ENCODE peak calls at places on chromosomes 11 and 22, in six cellular contexts. One of them, this sample, is unnamed.

GRCh38 chr22:37777122-37777687 is 30.5 kb upstream of the GCAT start:
- DNase-seq in suprapubic skin: no peak
- DNase-seq in uterus: peak; percentile 56
- DNase-seq in GM23338: peak; percentile 35
- DNase-seq in mucosa of descending colon: peak; percentile 70
- DNase-seq in Caco-2: peak; percentile 58
- DNase-seq in this sample: peak; percentile 81

GRCh38 chr22:49966716-49967332 is 6.3 kb downstream of the PIM3 start:
- DNase-seq in suprapubic skin: peak; percentile 83
- DNase-seq in uterus: peak; percentile 57
- DNase-seq in GM23338: no peak
- DNase-seq in mucosa of descending colon: peak; percentile 30
- DNase-seq in Caco-2: no peak
- DNase-seq in this sample: peak; percentile 31

GRCh38 chr11:17606206-17607082 is 59.4 kb downstream of the OTOG start:
- DNase-seq in suprapubic skin: no peak
- DNase-seq in uterus: no peak
- DNase-seq in GM23338: no peak
- DNase-seq in mucosa of descending colon: no peak
- DNase-seq in Caco-2: no peak
- DNase-seq in this sample: no peak

GRCh38 chr11:20161230-20161918 is 1.1 kb upstream of the DBX1 start:
- DNase-seq in suprapubic skin: no peak
- DNase-seq in uterus: no peak
- DNase-seq in GM23338: peak; percentile 89
- DNase-seq in mucosa of descending colon: no peak
- DNase-seq in Caco-2: no peak
- DNase-seq in this sample: no peak

GRCh38 chr11:1060885-1061616 is 13.6 kb upstream of the MUC2 start:
- DNase-seq in suprapubic skin: no peak
- DNase-seq in uterus: no peak
- DNase-seq in GM23338: no peak
- DNase-seq in mucosa of descending colon: peak; percentile 91
- DNase-seq in Caco-2: no peak
- DNase-seq in this sample: peak; percentile 93

GRCh38 chr11:78742430-78742829 is 167.8 kb upstream of the NARS2 start:
- DNase-seq in suprapubic skin: no peak
- DNase-seq in uterus: no peak
- DNase-seq in GM23338: no peak
- DNase-seq in mucosa of descending colon: peak; percentile 91
- DNase-seq in Caco-2: no peak
- DNase-seq in this sample: peak; percentile 89

GRCh38 chr11:65226103-65226442 is 35.7 kb upstream of the POLA2 start:
- DNase-seq in suprapubic skin: no peak
- DNase-seq in uterus: no peak
- DNase-seq in GM23338: no peak
- DNase-seq in mucosa of descending colon: no peak
- DNase-seq in Caco-2: no peak
- DNase-seq in this sample: no peak

GRCh38 chr11:81036168-81036870 is 1595.5 kb upstream of the TENM4 start:
- DNase-seq in suprapubic skin: no peak
- DNase-seq in uterus: no peak
- DNase-seq in GM23338: no peak
- DNase-seq in mucosa of descending colon: no peak
- DNase-seq in Caco-2: peak; percentile 32
- DNase-seq in this sample: no peak

GRCh38 chr11:35155677-35156076 is 16.7 kb downstream of the CD44 start:
- DNase-seq in suprapubic skin: no peak
- DNase-seq in uterus: no peak
- DNase-seq in GM23338: no peak
- DNase-seq in mucosa of descending colon: no peak
- DNase-seq in Caco-2: no peak
- DNase-seq in this sample: no peak

GRCh38 chr11:35159111-35159510 is 20.1 kb downstream of the CD44 start:
- DNase-seq in suprapubic skin: no peak
- DNase-seq in uterus: no peak
- DNase-seq in GM23338: no peak
- DNase-seq in mucosa of descending colon: no peak
- DNase-seq in Caco-2: no peak
- DNase-seq in this sample: no peak

GRCh38 chr11:35158371-35159081 is 19.6 kb downstream of the CD44 start:
- DNase-seq in suprapubic skin: peak; percentile 80
- DNase-seq in uterus: peak; percentile 46
- DNase-seq in GM23338: no peak
- DNase-seq in mucosa of descending colon: peak; percentile 55
- DNase-seq in Caco-2: no peak
- DNase-seq in this sample: peak; percentile 61

GRCh38 chr11:35160248-35160820 is 21.4 kb downstream of the CD44 start:
- DNase-seq in suprapubic skin: no peak
- DNase-seq in uterus: no peak
- DNase-seq in GM23338: no peak
- DNase-seq in mucosa of descending colon: no peak
- DNase-seq in Caco-2: no peak
- DNase-seq in this sample: no peak

GRCh38 chr11:35157814-35158213 is 18.8 kb downstream of the CD44 start:
- DNase-seq in suprapubic skin: no peak
- DNase-seq in uterus: no peak
- DNase-seq in GM23338: no peak
- DNase-seq in mucosa of descending colon: no peak
- DNase-seq in Caco-2: no peak
- DNase-seq in this sample: no peak
- H3K4me1 ChIP-seq in suprapubic skin: peaks cover 100% of the 10 kb centered on the region
- H3K4me1 ChIP-seq in uterus: peaks cover 8% of the 10 kb centered on the region
- H3K4me1 ChIP-seq in GM23338: peaks cover 15% of the 10 kb centered on the region
- H3K4me1 ChIP-seq in mucosa of descending colon: peaks cover 33% of the 10 kb centered on the region
- H3K4me1 ChIP-seq in Caco-2: peaks cover 20% of the 10 kb centered on the region
- H3K4me1 ChIP-seq in this sample: peaks cover 16% of the 10 kb centered on the region

GRCh38 chr22:19501897-19502447 is 22.2 kb downstream of the CLDN5 start:
- DNase-seq in suprapubic skin: no peak
- DNase-seq in uterus: no peak
- DNase-seq in GM23338: no peak
- DNase-seq in mucosa of descending colon: no peak
- DNase-seq in Caco-2: no peak
- DNase-seq in this sample: no peak
- H3K36me3 ChIP-seq in suprapubic skin: no peaks in the 10 kb centered on the region
- H3K36me3 ChIP-seq in uterus: no peaks in the 10 kb centered on the region
- H3K36me3 ChIP-seq in GM23338: no peaks in the 10 kb centered on the region
- H3K36me3 ChIP-seq in mucosa of descending colon: no peaks in the 10 kb centered on the region
- H3K36me3 ChIP-seq in Caco-2: no peaks in the 10 kb centered on the region
- H3K36me3 ChIP-seq in this sample: no peaks in the 10 kb centered on the region

DNA sequence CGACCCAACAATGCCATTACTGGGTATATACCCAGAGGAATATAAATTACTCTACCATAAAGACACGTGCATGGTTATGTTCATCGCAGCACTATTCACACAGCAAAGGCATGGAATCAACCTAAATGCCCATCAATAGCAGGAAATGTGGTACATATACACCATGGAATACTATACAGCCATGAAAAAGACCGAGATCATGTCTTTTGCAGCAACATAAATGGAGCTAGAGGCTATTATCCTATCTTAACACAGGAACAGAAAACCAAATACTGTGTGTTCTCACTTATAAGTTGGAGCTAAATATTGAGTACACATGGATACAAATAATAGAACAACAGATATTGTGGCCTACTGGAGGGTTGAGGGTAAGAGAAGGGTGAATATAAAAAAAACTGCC is 3.5 kb downstream of the OR2D2 start:
- DNase-seq in suprapubic skin: no peak
- DNase-seq in uterus: no peak
- DNase-seq in GM23338: no peak
- DNase-seq in mucosa of descending colon: no peak
- DNase-seq in Caco-2: no peak
- DNase-seq in this sample: no peak
- H3K4me1 ChIP-seq in suprapubic skin: no peaks in the 10 kb centered on the region
- H3K4me1 ChIP-seq in uterus: no peaks in the 10 kb centered on the region
- H3K4me1 ChIP-seq in GM23338: peaks cover 2% of the 10 kb centered on the region
- H3K4me1 ChIP-seq in mucosa of descending colon: no peaks in the 10 kb centered on the region
- H3K4me1 ChIP-seq in Caco-2: no peaks in the 10 kb centered on the region
- H3K4me1 ChIP-seq in this sample: no peaks in the 10 kb centered on the region

GRCh38 chr11:134202661-134203060 is 21.1 kb downstream of the NCAPD3 start:
- DNase-seq in suprapubic skin: no peak
- DNase-seq in uterus: no peak
- DNase-seq in GM23338: no peak
- DNase-seq in mucosa of descending colon: no peak
- DNase-seq in Caco-2: no peak
- DNase-seq in this sample: no peak

GRCh38 chr11:134200688-134201087 is 23.1 kb downstream of the NCAPD3 start:
- DNase-seq in suprapubic skin: no peak
- DNase-seq in uterus: no peak
- DNase-seq in GM23338: no peak
- DNase-seq in mucosa of descending colon: no peak
- DNase-seq in Caco-2: no peak
- DNase-seq in this sample: no peak

GRCh38 chr11:134196756-134197155 is 27.0 kb downstream of the NCAPD3 start:
- DNase-seq in suprapubic skin: no peak
- DNase-seq in uterus: no peak
- DNase-seq in GM23338: peak; percentile 2
- DNase-seq in mucosa of descending colon: no peak
- DNase-seq in Caco-2: no peak
- DNase-seq in this sample: no peak

GRCh38 chr11:134199531-134199930 is 24.2 kb downstream of the NCAPD3 start:
- DNase-seq in suprapubic skin: no peak
- DNase-seq in uterus: no peak
- DNase-seq in GM23338: no peak
- DNase-seq in mucosa of descending colon: no peak
- DNase-seq in Caco-2: no peak
- DNase-seq in this sample: no peak
- H3K36me3 ChIP-seq in suprapubic skin: peaks cover 57% of the 10 kb centered on the region
- H3K36me3 ChIP-seq in uterus: no peaks in the 10 kb centered on the region
- H3K36me3 ChIP-seq in GM23338: peaks cover 37% of the 10 kb centered on the region
- H3K36me3 ChIP-seq in mucosa of descending colon: no peaks in the 10 kb centered on the region
- H3K36me3 ChIP-seq in Caco-2: no peaks in the 10 kb centered on the region
- H3K36me3 ChIP-seq in this sample: no peaks in the 10 kb centered on the region

GRCh38 chr22:39278040-39278439 is 33.3 kb upstream of the PDGFB start:
- DNase-seq in suprapubic skin: no peak
- DNase-seq in uterus: no peak
- DNase-seq in GM23338: peak; percentile 38
- DNase-seq in mucosa of descending colon: no peak
- DNase-seq in Caco-2: no peak
- DNase-seq in this sample: no peak

GRCh38 chr22:39279170-39279850 is 34.5 kb upstream of the PDGFB start:
- DNase-seq in suprapubic skin: no peak
- DNase-seq in uterus: no peak
- DNase-seq in GM23338: peak; percentile 45
- DNase-seq in mucosa of descending colon: no peak
- DNase-seq in Caco-2: no peak
- DNase-seq in this sample: no peak

GRCh38 chr22:39281126-39281525 is 36.3 kb upstream of the PDGFB start:
- DNase-seq in suprapubic skin: no peak
- DNase-seq in uterus: no peak
- DNase-seq in GM23338: no peak
- DNase-seq in mucosa of descending colon: no peak
- DNase-seq in Caco-2: no peak
- DNase-seq in this sample: no peak

GRCh38 chr22:39282642-39283311 is 36.6 kb downstream of the RPL3 start:
- DNase-seq in suprapubic skin: no peak
- DNase-seq in uterus: no peak
- DNase-seq in GM23338: no peak
- DNase-seq in mucosa of descending colon: no peak
- DNase-seq in Caco-2: no peak
- DNase-seq in this sample: no peak

GRCh38 chr22:39280250-39280649 is 35.5 kb upstream of the PDGFB start:
- DNase-seq in suprapubic skin: no peak
- DNase-seq in uterus: no peak
- DNase-seq in GM23338: no peak
- DNase-seq in mucosa of descending colon: no peak
- DNase-seq in Caco-2: no peak
- DNase-seq in this sample: no peak
- H3K4me1 ChIP-seq in suprapubic skin: peaks cover 39% of the 10 kb centered on the region
- H3K4me1 ChIP-seq in uterus: no peaks in the 10 kb centered on the region
- H3K4me1 ChIP-seq in GM23338: peaks cover 24% of the 10 kb centered on the region
- H3K4me1 ChIP-seq in mucosa of descending colon: no peaks in the 10 kb centered on the region
- H3K4me1 ChIP-seq in Caco-2: no peaks in the 10 kb centered on the region
- H3K4me1 ChIP-seq in this sample: no peaks in the 10 kb centered on the region

DNA sequence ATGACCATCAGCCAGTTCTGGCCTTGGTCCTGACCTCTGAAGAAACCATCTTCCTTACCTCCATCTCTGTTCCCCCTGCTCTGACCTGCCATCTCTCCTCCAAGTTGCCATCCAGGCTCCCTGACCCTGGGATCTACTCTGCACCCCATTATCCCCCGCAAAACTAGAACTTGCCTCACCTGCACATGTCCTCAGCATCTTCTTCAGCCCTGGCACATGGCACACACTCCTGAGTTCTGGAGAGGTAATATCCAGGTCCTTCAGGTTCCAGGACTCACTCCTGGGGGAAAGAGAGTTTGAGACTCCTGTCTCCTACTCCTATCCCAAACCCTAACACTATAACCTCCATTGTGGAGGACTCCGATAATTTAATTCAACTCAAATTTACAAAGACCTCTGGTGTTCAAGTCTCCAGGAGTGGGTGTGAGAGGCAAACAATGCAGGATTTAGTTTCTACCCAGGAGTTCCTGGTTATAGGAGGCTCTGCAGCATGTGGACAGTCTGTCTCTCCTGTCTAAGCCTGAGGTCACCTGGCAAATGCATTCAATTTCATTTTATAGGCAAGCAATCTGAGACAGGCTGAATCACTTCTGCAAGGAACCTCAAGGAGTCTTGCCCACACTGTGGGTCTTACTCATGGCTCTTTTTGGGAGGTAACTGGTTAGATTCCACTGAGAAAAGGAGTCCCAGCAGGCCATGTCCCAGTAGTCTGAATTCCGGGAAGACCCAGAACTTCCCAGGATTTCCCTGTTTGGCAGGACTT is 7.3 kb downstream of the TRIM21 start:
- DNase-seq in suprapubic skin: no peak
- DNase-seq in uterus: no peak
- DNase-seq in GM23338: no peak
- DNase-seq in mucosa of descending colon: no peak
- DNase-seq in Caco-2: no peak
- DNase-seq in this sample: no peak
- H3K36me3 ChIP-seq in suprapubic skin: peaks cover 65% of the 10 kb centered on the region
- H3K36me3 ChIP-seq in uterus: no peaks in the 10 kb centered on the region
- H3K36me3 ChIP-seq in GM23338: no peaks in the 10 kb centered on the region
- H3K36me3 ChIP-seq in mucosa of descending colon: no peaks in the 10 kb centered on the region
- H3K36me3 ChIP-seq in Caco-2: no peaks in the 10 kb centered on the region
- H3K36me3 ChIP-seq in this sample: peaks cover 10% of the 10 kb centered on the region

GRCh38 chr22:39240841-39241631 is 3.7 kb downstream of the PDGFB start:
- DNase-seq in suprapubic skin: peak; percentile 87
- DNase-seq in uterus: no peak
- DNase-seq in GM23338: no peak
- DNase-seq in mucosa of descending colon: peak; percentile 78
- DNase-seq in Caco-2: peak; percentile 94
- DNase-seq in this sample: peak; percentile 81
- H3K4me1 ChIP-seq in suprapubic skin: peaks cover 95% of the 10 kb centered on the region
- H3K4me1 ChIP-seq in uterus: no peaks in the 10 kb centered on the region
- H3K4me1 ChIP-seq in GM23338: peaks cover 29% of the 10 kb centered on the region
- H3K4me1 ChIP-seq in mucosa of descending colon: peaks cover 69% of the 10 kb centered on the region
- H3K4me1 ChIP-seq in Caco-2: peaks cover 20% of the 10 kb centered on the region
- H3K4me1 ChIP-seq in this sample: peaks cover 27% of the 10 kb centered on the region

DNA sequence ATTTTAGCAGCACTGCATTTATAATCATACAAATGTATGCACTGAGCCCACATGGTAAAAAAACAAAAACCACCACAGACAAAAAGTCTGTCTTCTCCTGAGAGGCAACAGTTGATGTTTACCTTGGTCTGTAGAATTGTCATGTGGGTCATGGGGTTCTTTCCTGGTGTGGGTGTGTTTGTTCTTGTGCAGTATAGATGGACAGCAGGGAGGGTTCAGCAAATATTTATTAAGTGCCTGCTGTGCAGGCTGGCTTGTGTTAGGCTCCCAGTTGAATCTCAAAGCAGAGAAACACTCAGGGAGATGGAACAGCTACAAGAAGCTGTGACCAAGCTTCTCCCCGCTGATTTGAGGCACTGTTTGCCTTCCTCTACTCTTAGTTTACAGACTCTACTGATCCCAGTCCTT is 82.2 kb downstream of the PISD start:
- DNase-seq in suprapubic skin: no peak
- DNase-seq in uterus: no peak
- DNase-seq in GM23338: no peak
- DNase-seq in mucosa of descending colon: peak; percentile 6
- DNase-seq in Caco-2: peak; percentile 36
- DNase-seq in this sample: no peak
- H3K36me3 ChIP-seq in suprapubic skin: peaks cover 58% of the 10 kb centered on the region
- H3K36me3 ChIP-seq in uterus: no peaks in the 10 kb centered on the region
- H3K36me3 ChIP-seq in GM23338: no peaks in the 10 kb centered on the region
- H3K36me3 ChIP-seq in mucosa of descending colon: no peaks in the 10 kb centered on the region
- H3K36me3 ChIP-seq in Caco-2: no peaks in the 10 kb centered on the region
- H3K36me3 ChIP-seq in this sample: no peaks in the 10 kb centered on the region

This sample was measured in colonic mucosa.